ENCODE peak calls at places on chromosomes 12 and 14, in four cellular contexts. R is endothelial cell of umbilical vein, G is pancreas, Q is tibial artery. U is an unnamed sample.

GRCh38 chr14:84273181-84273580 is 1256.8 kb upstream of the FLRT2 start:
- DNase-seq in R (peak), G (no peak), Q (no peak), U (no peak)

GRCh38 chr12:49887536-49888401 is 15.9 kb downstream of the FAIM2 start:
- DNase-seq in R (no peak), G (no peak), Q (no peak), U (no peak)

GRCh38 chr12:103503546-103504480 is 8.0 kb upstream of the C12orf42 start:
- DNase-seq in R (no peak), G (no peak), Q (no peak), U (no peak)

GRCh38 chr12:2301531-2302461 is 249.0 kb downstream of the CACNA1C start:
- DNase-seq in R (no peak), G (no peak), Q (peak), U (no peak)

GRCh38 chr12:14647028-14647750 is 49.2 kb downstream of the GUCY2C start:
- DNase-seq in R (no peak), G (no peak), Q (no peak), U (no peak)

GRCh38 chr12:76450690-76451089 is 102.5 kb upstream of the BBS10 start:
- DNase-seq in R (peak), G (no peak), Q (no peak), U (peak)

GRCh38 chr14:57869530-57870088 is 3.7 kb upstream of the SLC35F4 start:
- DNase-seq in R (no peak), G (no peak), Q (no peak), U (no peak)

GRCh38 chr12:52351196-52352059 is 15.9 kb downstream of the KRT85 start:
- DNase-seq in R (no peak), G (peak), Q (no peak), U (no peak)

GRCh38 chr12:43758247-43758727 is 303 bp downstream of the PUS7L start:
- DNase-seq in R (no peak), G (no peak), Q (peak), U (peak)

GRCh38 chr14:68182492-68182891 is 362.9 kb downstream of the RAD51B start:
- DNase-seq in R (no peak), G (no peak), Q (no peak), U (no peak)

GRCh38 chr12:129335773-129336172 is 482.5 kb downstream of the GLT1D1 start:
- DNase-seq in R (no peak), G (no peak), Q (no peak), U (no peak)

GRCh38 chr14:60618200-60618599 is 31.1 kb downstream of the SIX1 start:
- DNase-seq in R (no peak), G (no peak), Q (no peak), U (no peak)

GRCh38 chr14:77151918-77152588 is 10.5 kb upstream of the ZDHHC22 start:
- DNase-seq in R (peak), G (no peak), Q (no peak), U (no peak)

GRCh38 chr12:102958073-102958829 is 777 bp downstream of the ASCL1 start:
- DNase-seq in R (peak), G (no peak), Q (no peak), U (peak)

GRCh38 chr14:49942090-49942489 is 49.2 kb downstream of the ARF6 start:
- DNase-seq in R (no peak), G (no peak), Q (no peak), U (no peak)

GRCh38 chr14:69657961-69658360 is 46.6 kb downstream of the SUSD6 start:
- DNase-seq in R (no peak), G (peak), Q (no peak), U (no peak)

GRCh38 chr12:18439541-18439940 is 178.2 kb downstream of the PIK3C2G start:
- DNase-seq in R (peak), G (no peak), Q (no peak), U (no peak)

GRCh38 chr12:116640320-116640719 is 81.1 kb downstream of the MAP1LC3B2 start:
- DNase-seq in R (no peak), G (no peak), Q (no peak), U (no peak)

GRCh38 chr12:89663577-89664357 is 44.9 kb downstream of the ATP2B1 start:
- DNase-seq in R (peak), G (no peak), Q (no peak), U (peak)

GRCh38 chr14:60175255-60175902 is 10.2 kb upstream of the DHRS7 start:
- DNase-seq in R (no peak), G (no peak), Q (no peak), U (no peak)

GRCh38 chr12:20453756-20454310 is 85.5 kb downstream of the PDE3A start:
- DNase-seq in R (no peak), G (no peak), Q (no peak), U (no peak)

GRCh38 chr14:104885973-104886689 is 21.1 kb downstream of the CEP170B start:
- DNase-seq in R (no peak), G (peak), Q (no peak), U (no peak)

GRCh38 chr14:24192933-24193332 is 2.3 kb downstream of the TM9SF1 start:
- DNase-seq in R (no peak), G (no peak), Q (no peak), U (no peak)

GRCh38 chr12:46661161-46661845 is 164.5 kb downstream of the SLC38A4 start:
- DNase-seq in R (peak), G (no peak), Q (peak), U (peak)

DNA sequence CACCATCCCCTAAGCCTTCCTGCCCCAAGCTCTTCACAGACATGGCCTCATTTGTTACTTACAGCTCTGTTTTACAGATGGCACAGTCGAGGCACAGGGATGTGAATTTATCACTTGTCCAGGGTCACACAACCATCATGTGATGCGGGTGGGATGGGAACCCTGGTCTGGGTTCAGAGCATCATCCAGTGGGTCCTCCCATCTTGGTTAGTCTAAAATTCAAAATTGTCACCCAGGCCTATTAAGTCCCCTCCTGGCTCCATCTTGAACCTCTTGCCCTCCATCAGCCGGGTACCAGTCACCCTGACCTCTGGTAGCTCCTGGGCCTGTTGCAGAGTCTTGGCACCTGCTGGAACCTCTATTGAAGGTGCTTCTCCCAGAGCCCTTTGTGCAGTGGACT is 52.9 kb downstream of the ACACB start:
- DNase-seq in R (no peak), G (no peak), Q (no peak), U (no peak)
- H3K27ac ChIP-seq in R (no peak), G (no peak), Q (no peak), U (no peak)

DNA sequence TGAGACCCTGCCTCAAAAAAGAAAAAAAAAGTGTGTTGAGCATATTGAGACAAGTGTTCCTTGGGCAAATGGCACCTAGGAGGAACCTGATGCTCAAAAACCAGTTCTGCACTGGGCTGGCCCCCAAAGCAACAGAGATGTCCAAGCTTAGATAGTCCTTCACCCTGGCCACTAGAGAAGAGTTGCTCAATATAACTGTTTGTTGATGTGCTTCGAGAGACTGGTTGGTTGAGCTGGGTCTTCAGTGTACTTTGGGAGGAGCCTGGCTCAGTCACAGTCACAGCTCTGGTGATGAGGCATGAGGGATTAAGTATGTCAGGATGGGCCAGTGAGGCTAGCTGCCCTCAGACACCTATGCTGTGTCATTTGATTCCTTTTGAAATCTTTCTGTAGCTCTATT is 38.0 kb downstream of the SLC2A14 start:
- DNase-seq in R (no peak), G (no peak), Q (no peak), U (no peak)
- H3K4me3 ChIP-seq in R (no peak), G (no peak), Q (no peak), U (no peak)

GRCh38 chr14:90936757-90937440 is 120.7 kb upstream of the TTC7B start:
- DNase-seq in R (no peak), G (no peak), Q (no peak), U (no peak)
- TF ChIP-seq CTCF in R (no peak), G (no peak), Q (no peak), U (no peak)

DNA sequence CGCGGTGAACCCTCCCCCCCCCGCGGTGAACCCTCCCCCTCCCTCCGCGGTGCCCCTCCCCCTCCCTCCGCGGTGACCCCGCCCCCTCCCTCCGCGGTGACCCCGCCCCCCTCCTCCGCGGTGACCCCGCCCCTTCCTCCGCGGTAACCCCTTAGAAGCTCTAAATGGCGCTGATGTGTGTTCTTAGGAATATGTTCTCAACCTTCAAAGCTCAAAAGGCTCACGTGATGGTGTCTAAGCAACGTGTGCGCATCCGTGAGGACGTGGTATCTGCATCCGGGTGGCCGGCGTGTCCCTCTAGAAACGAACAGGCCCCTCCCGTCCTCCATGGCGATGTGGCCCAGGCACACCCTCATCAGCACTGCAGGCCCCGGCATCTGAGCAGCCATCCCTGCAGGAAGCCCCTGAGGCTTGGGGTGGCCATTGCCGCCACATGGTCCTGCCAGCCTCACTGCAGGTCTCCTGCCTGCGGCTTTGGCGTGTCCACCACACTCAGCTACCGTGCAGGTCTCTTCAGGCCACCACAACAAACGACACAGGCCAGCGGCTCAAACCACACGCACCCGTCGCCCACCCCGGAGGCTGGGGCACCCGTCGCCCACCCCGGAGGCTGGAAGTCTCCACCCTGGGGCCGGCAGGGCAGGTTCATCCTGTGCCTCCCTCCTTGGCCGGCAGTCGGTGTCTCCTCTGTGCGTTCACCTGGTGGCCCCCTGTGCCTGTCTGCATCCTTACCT is 14.5 kb upstream of the FBRSL1 start:
- DNase-seq in R (no peak), G (peak), Q (no peak), U (no peak)
- H3K27ac ChIP-seq in R (no peak), G (no peak), Q (no peak), U (no peak)